ENCODE peak calls at places on chromosomes 1 and 21, in nine cellular contexts. V is RWPE1; I is epithelial cell of esophagus; W is nucleus accumbens; G is stimulated activated CD8-positive, alpha-beta memory T cell treated with anti-CD3 and anti-CD28 coated beads, Interleukin-2, amount 100 ng/mL, for 1 hour; A is stimulated activated CD4-positive, alpha-beta T cell treated with anti-CD3 and anti-CD28 coated beads, TNF-alpha, amount 100 ng/mL, for 1 hour; J is fibroblast of pulmonary artery; H is HFF-Myc; C is RPMI7951. F is an unnamed sample.

GRCh38 chr1:243680861-243681260 is 169.2 kb downstream of the AKT3 start:
- DNase-seq in W (no peak), H (no peak), I (no peak), V (no peak), G (no peak), J (no peak), A (no peak), C (no peak), F (no peak)

GRCh38 chr1:235901461-235901860 is 34.8 kb upstream of the LYST start:
- DNase-seq in H (peak; percentile 89), V (peak; percentile 23), W (no peak), G (no peak), J (peak; percentile 31), I (no peak), A (no peak), C (peak; percentile 83), F (no peak)

GRCh38 chr1:8702121-8702520 is 115.3 kb downstream of the RERE start:
- DNase-seq in V (peak; percentile 39), A (no peak), H (no peak), G (no peak), I (peak; percentile 86), W (no peak), C (peak; percentile 28), J (peak; percentile 53), F (peak; percentile 16)

GRCh38 chr1:65992160-65993046 is 199.7 kb downstream of the PDE4B start:
- DNase-seq in G (no peak), V (no peak), A (no peak), W (peak; percentile 42), C (peak; percentile 33), I (no peak), J (peak; percentile 45), H (no peak), F (no peak)

GRCh38 chr1:94727846-94728715 is 92.1 kb upstream of the SLC44A3 start:
- DNase-seq in W (no peak), H (peak; percentile 83), I (peak; percentile 96), A (no peak), C (peak; percentile 95), G (no peak), V (peak; percentile 89), J (peak; percentile 83), F (no peak)

GRCh38 chr1:62508187-62508758 is 71.4 kb downstream of the USP1 start:
- DNase-seq in G (no peak), I (peak; percentile 51), V (peak; percentile 21), C (peak; percentile 42), J (peak; percentile 78), W (no peak), A (no peak), H (peak; percentile 12), F (peak; percentile 24)

GRCh38 chr1:172717722-172718455 is 59.0 kb downstream of the FASLG start:
- DNase-seq in J (no peak), W (no peak), I (peak; percentile 11), C (peak; percentile 19), H (no peak), G (no peak), V (no peak), A (no peak), F (no peak)

GRCh38 chr1:6646499-6647148 is 22.0 kb downstream of the THAP3 start:
- DNase-seq in J (peak; percentile 72), G (no peak), A (no peak), H (no peak), C (peak; percentile 47), V (peak; percentile 41), I (peak; percentile 63), W (no peak), F (no peak)

GRCh38 chr1:229409616-229410369 is 24.1 kb downstream of the ACTA1 start:
- DNase-seq in A (no peak), J (no peak), V (no peak), G (no peak), H (no peak), W (no peak), C (no peak), I (no peak), F (no peak)

GRCh38 chr1:84757301-84757700 is 67.0 kb upstream of the SSX2IP start:
- DNase-seq in I (no peak), W (no peak), G (no peak), J (no peak), C (no peak), H (no peak), A (no peak), V (no peak), F (no peak)

GRCh38 chr1:12714710-12715500 is 1.0 kb upstream of the AADACL3 start:
- DNase-seq in C (no peak), G (no peak), J (no peak), V (no peak), H (no peak), W (no peak), A (no peak), I (no peak), F (no peak)

GRCh38 chr1:199246716-199247115 is 607.9 kb downstream of the PTPRC start:
- DNase-seq in I (no peak), G (no peak), V (no peak), H (no peak), J (no peak), W (no peak), C (no peak), A (no peak), F (no peak)

GRCh38 chr21:36990508-36991205 is 15.8 kb upstream of the RIPPLY3 start:
- DNase-seq in H (no peak), C (no peak), V (peak; percentile 75), J (no peak), I (no peak), W (no peak), G (no peak), A (no peak), F (no peak)

GRCh38 chr1:230548997-230549396 is 93.3 kb upstream of the COG2 start:
- DNase-seq in G (no peak), J (no peak), C (no peak), V (no peak), I (no peak), H (no peak), W (no peak), A (no peak), F (no peak)

F was measured in heart right ventricle.